ENCODE peak calls at places on chromosomes 6 and 20, in ten cellular contexts. L is HTR-8/SVneo; U is CD8-positive, alpha-beta memory T cell; J is upper lobe of left lung; C is HuH-7.5; K is anterior cingulate cortex; Z is lung; O is left cardiac atrium; F is erythroblast; S is GM03348. N is an unnamed sample.

GRCh38 chr6:53241936-53242335 is 93.3 kb upstream of the GCM1 start:
- DNase-seq in Z (peak; percentile 35), U (no peak), L (no peak), F (no peak), K (no peak), C (no peak), S (no peak), O (peak; percentile 25), J (peak; percentile 71), N (no peak)

GRCh38 chr6:125169058-125169457 is 15.5 kb downstream of the TPD52L1 start:
- DNase-seq in K (no peak), L (no peak), J (no peak), C (no peak), U (no peak), F (no peak), Z (no peak), S (peak; percentile 53), O (peak; percentile 32), N (no peak)

GRCh38 chr6:126182650-126183311 is 157.1 kb upstream of the CENPW start:
- DNase-seq in Z (no peak), F (no peak), L (no peak), S (no peak), K (no peak), O (no peak), J (no peak), U (no peak), C (no peak), N (no peak)

GRCh38 chr6:52377538-52378221 is 15.7 kb downstream of the PAQR8 start:
- DNase-seq in U (no peak), Z (no peak), K (no peak), S (no peak), F (no peak), O (no peak), J (no peak), C (no peak), L (no peak), N (no peak)

GRCh38 chr20:62063601-62063980 is 2.1 kb downstream of the TAF4 start:
- DNase-seq in F (no peak), C (no peak), K (no peak), O (no peak), U (no peak), S (no peak), Z (no peak), L (no peak), J (no peak), N (no peak)

GRCh38 chr6:113490356-113490755 is 366.8 kb upstream of the MARCKS start:
- DNase-seq in L (no peak), K (no peak), C (peak; percentile 19), U (no peak), J (no peak), Z (no peak), S (no peak), F (no peak), O (no peak), N (no peak)

GRCh38 chr6:168078943-168079405 is at the start of gene FRMD1:
- DNase-seq in L (no peak), O (no peak), Z (no peak), U (no peak), C (peak; percentile 64), K (no peak), F (no peak), S (no peak), J (no peak), N (no peak)

GRCh38 chr6:44126320-44127149 is 717 bp downstream of the MRPL14 start:
- DNase-seq in S (peak; percentile 81), F (peak; percentile 69), Z (no peak), J (peak; percentile 52), K (peak; percentile 29), C (peak; percentile 54), U (peak; percentile 55), O (peak; percentile 60), L (peak; percentile 86), N (peak; percentile 36)

GRCh38 chr6:105893741-105894140 is 192.4 kb upstream of the PRDM1 start:
- DNase-seq in J (no peak), K (no peak), O (no peak), L (no peak), F (no peak), Z (no peak), S (no peak), U (no peak), C (no peak), N (no peak)

GRCh38 chr20:10093087-10093591 is 58.4 kb downstream of the ANKEF1 start:
- DNase-seq in L (no peak), U (no peak), F (no peak), S (peak; percentile 3), K (peak; percentile 52), Z (no peak), O (peak; percentile 19), J (no peak), C (no peak), N (no peak)

GRCh38 chr6:57173056-57173885 is 1.1 kb downstream of the BAG2 start:
- DNase-seq in F (peak; percentile 61), Z (no peak), L (peak; percentile 39), U (peak; percentile 16), K (no peak), J (no peak), O (no peak), S (peak; percentile 25), C (peak; percentile 16), N (no peak)

GRCh38 chr6:138912308-138912707 is 75.7 kb downstream of the REPS1 start:
- DNase-seq in U (no peak), Z (no peak), O (no peak), C (no peak), L (no peak), S (no peak), K (no peak), J (no peak), F (no peak), N (no peak)

GRCh38 chr6:43919774-43920173 is 149.8 kb downstream of the VEGFA start:
- DNase-seq in U (no peak), L (no peak), C (no peak), S (no peak), K (no peak), F (no peak), Z (no peak), J (no peak), O (no peak), N (no peak)

GRCh38 chr6:150720774-150721233 is 121.1 kb downstream of the PLEKHG1 start:
- DNase-seq in S (no peak), C (no peak), K (no peak), L (no peak), U (no peak), Z (no peak), F (no peak), O (no peak), J (no peak), N (no peak)

GRCh38 chr6:40587240-40588069 is at the start of gene LRFN2:
- DNase-seq in S (peak; percentile 93), K (peak; percentile 88), F (peak; percentile 61), Z (peak; percentile 70), C (peak; percentile 68), J (peak; percentile 63), U (peak; percentile 40), O (peak; percentile 66), L (peak; percentile 62), N (peak; percentile 65)

GRCh38 chr20:45413479-45413878 is 2.5 kb upstream of the PIGT start:
- DNase-seq in U (no peak), F (no peak), J (no peak), O (no peak), C (no peak), K (no peak), L (no peak), Z (no peak), S (no peak), N (no peak)

GRCh38 chr6:25012657-25013056 is 76.9 kb upstream of the RIPOR2 start:
- DNase-seq in L (peak; percentile 51), S (peak; percentile 36), F (no peak), O (no peak), U (no peak), K (no peak), C (no peak), Z (no peak), J (no peak), N (no peak)

GRCh38 chr20:51028616-51029263 is 5.8 kb upstream of the KCNG1 start:
- DNase-seq in L (no peak), C (no peak), U (no peak), F (no peak), S (no peak), J (no peak), Z (no peak), O (no peak), K (no peak), N (no peak)

GRCh38 chr20:25270829-25271251 is 23.0 kb downstream of the PYGB start:
- DNase-seq in F (no peak), K (no peak), U (no peak), C (no peak), S (no peak), L (no peak), O (peak; percentile 13), J (no peak), Z (no peak), N (peak; percentile 40)

GRCh38 chr6:4358414-4359107 is 223.2 kb upstream of the ECI2 start:
- DNase-seq in K (peak; percentile 88), J (peak; percentile 81), Z (peak; percentile 86), O (peak; percentile 95), F (peak; percentile 32), L (peak; percentile 95), C (peak; percentile 32), S (peak; percentile 96), U (no peak), N (no peak)

GRCh38 chr6:2858678-2859324 is 17.1 kb upstream of the SERPINB1 start:
- DNase-seq in F (peak; percentile 38), K (no peak), O (no peak), U (peak; percentile 81), C (no peak), S (no peak), J (no peak), Z (no peak), L (no peak), N (no peak)

GRCh38 chr6:151738267-151738666 is 69.2 kb upstream of the ESR1 start:
- DNase-seq in S (no peak), U (no peak), F (no peak), C (no peak), O (no peak), L (no peak), J (no peak), K (no peak), Z (no peak), N (no peak)

GRCh38 chr6:13409991-13410390 is 77.4 kb downstream of the GFOD1 start:
- DNase-seq in F (no peak), C (no peak), S (no peak), U (no peak), Z (no peak), L (no peak), O (no peak), J (no peak), K (no peak), N (no peak)

GRCh38 chr6:68233623-68234022 is 401.5 kb upstream of the ADGRB3 start:
- DNase-seq in Z (no peak), O (no peak), U (no peak), L (no peak), F (no peak), J (no peak), K (no peak), C (no peak), S (no peak), N (no peak)

GRCh38 chr20:61352381-61353260 is 100.6 kb downstream of the CDH4 start:
- DNase-seq in U (no peak), F (no peak), C (no peak), K (no peak), Z (no peak), O (no peak), S (no peak), L (no peak), J (no peak), N (no peak)

GRCh38 chr20:11232249-11232648 is 558.5 kb upstream of the JAG1 start:
- DNase-seq in F (no peak), K (peak; percentile 22), C (no peak), U (no peak), L (no peak), Z (no peak), S (no peak), O (no peak), J (no peak), N (no peak)

GRCh38 chr6:79570129-79570801 is 33.0 kb upstream of the LCA5 start:
- DNase-seq in C (no peak), Z (peak; percentile 42), K (peak; percentile 22), J (no peak), U (no peak), L (no peak), S (peak; percentile 10), F (no peak), O (no peak), N (no peak)

GRCh38 chr6:18323935-18324707 is 59.8 kb upstream of the DEK start:
- DNase-seq in K (no peak), Z (no peak), O (no peak), L (peak; percentile 63), C (peak; percentile 25), S (peak; percentile 72), U (peak; percentile 21), J (no peak), F (peak; percentile 32), N (peak; percentile 3)